ENCODE peak calls at places on chromosomes 4 and X, in nine cellular contexts. One of them, this sample, is unnamed.

GRCh38 chrX:48938721-48939416 is 18.5 kb downstream of the OTUD5 start:
- DNase-seq in left lung: no peak
- DNase-seq in sciatic nerve: no peak
- DNase-seq in dorsolateral prefrontal cortex: no peak
- DNase-seq in Kasumi-1: no peak
- DNase-seq in right cardiac atrium: no peak
- DNase-seq in hepatocyte: no peak
- DNase-seq in cardiac muscle cell: no peak
- DNase-seq in retina: no peak
- DNase-seq in this sample: no peak

GRCh38 chr4:4913147-4913561 is 53.7 kb downstream of the MSX1 start:
- DNase-seq in sciatic nerve: peak; percentile 68
- DNase-seq in retina: no peak
- DNase-seq in left lung: no peak
- DNase-seq in right cardiac atrium: peak; percentile 61
- DNase-seq in Kasumi-1: no peak
- DNase-seq in hepatocyte: no peak
- DNase-seq in dorsolateral prefrontal cortex: no peak
- DNase-seq in cardiac muscle cell: no peak
- DNase-seq in this sample: no peak

GRCh38 chr4:17027495-17027894 is 129.1 kb upstream of the LDB2 start:
- DNase-seq in hepatocyte: no peak
- DNase-seq in cardiac muscle cell: peak; percentile 97
- DNase-seq in Kasumi-1: no peak
- DNase-seq in dorsolateral prefrontal cortex: no peak
- DNase-seq in sciatic nerve: no peak
- DNase-seq in retina: no peak
- DNase-seq in left lung: no peak
- DNase-seq in right cardiac atrium: no peak
- DNase-seq in this sample: no peak

GRCh38 chrX:1448793-1449580 is 3.7 kb downstream of the ASMTL start:
- DNase-seq in Kasumi-1: no peak
- DNase-seq in cardiac muscle cell: no peak
- DNase-seq in retina: no peak
- DNase-seq in hepatocyte: no peak
- DNase-seq in left lung: peak; percentile 19
- DNase-seq in dorsolateral prefrontal cortex: peak; percentile 4
- DNase-seq in sciatic nerve: peak; percentile 41
- DNase-seq in right cardiac atrium: no peak
- DNase-seq in this sample: no peak

GRCh38 chr4:151226004-151226932 is 50.7 kb upstream of the PRSS48 start:
- DNase-seq in right cardiac atrium: no peak
- DNase-seq in cardiac muscle cell: peak; percentile 89
- DNase-seq in dorsolateral prefrontal cortex: no peak
- DNase-seq in left lung: no peak
- DNase-seq in Kasumi-1: no peak
- DNase-seq in sciatic nerve: no peak
- DNase-seq in hepatocyte: peak; percentile 46
- DNase-seq in retina: no peak
- DNase-seq in this sample: no peak

GRCh38 chr4:77538574-77539157 is 67.0 kb upstream of the CXCL13 start:
- DNase-seq in sciatic nerve: no peak
- DNase-seq in right cardiac atrium: no peak
- DNase-seq in dorsolateral prefrontal cortex: no peak
- DNase-seq in hepatocyte: peak; percentile 36
- DNase-seq in retina: no peak
- DNase-seq in left lung: peak; percentile 34
- DNase-seq in cardiac muscle cell: peak; percentile 75
- DNase-seq in Kasumi-1: no peak
- DNase-seq in this sample: no peak

GRCh38 chr4:98605216-98605615 is 53.2 kb downstream of the TSPAN5 start:
- DNase-seq in hepatocyte: no peak
- DNase-seq in Kasumi-1: no peak
- DNase-seq in dorsolateral prefrontal cortex: no peak
- DNase-seq in left lung: no peak
- DNase-seq in right cardiac atrium: no peak
- DNase-seq in cardiac muscle cell: peak; percentile 27
- DNase-seq in retina: no peak
- DNase-seq in sciatic nerve: no peak
- DNase-seq in this sample: no peak

GRCh38 chr4:162017863-162018262 is 145.9 kb downstream of the FSTL5 start:
- DNase-seq in retina: no peak
- DNase-seq in hepatocyte: no peak
- DNase-seq in cardiac muscle cell: no peak
- DNase-seq in dorsolateral prefrontal cortex: no peak
- DNase-seq in sciatic nerve: no peak
- DNase-seq in right cardiac atrium: no peak
- DNase-seq in Kasumi-1: no peak
- DNase-seq in left lung: no peak
- DNase-seq in this sample: no peak

GRCh38 chrX:103256651-103257050 is 1.7 kb upstream of the TCEAL8 start:
- DNase-seq in cardiac muscle cell: no peak
- DNase-seq in retina: no peak
- DNase-seq in hepatocyte: no peak
- DNase-seq in dorsolateral prefrontal cortex: no peak
- DNase-seq in sciatic nerve: no peak
- DNase-seq in left lung: no peak
- DNase-seq in right cardiac atrium: no peak
- DNase-seq in Kasumi-1: no peak
- DNase-seq in this sample: no peak

GRCh38 chrX:13074297-13075262 is 30.2 kb upstream of the FAM9C start:
- DNase-seq in Kasumi-1: no peak
- DNase-seq in left lung: no peak
- DNase-seq in hepatocyte: no peak
- DNase-seq in right cardiac atrium: no peak
- DNase-seq in cardiac muscle cell: no peak
- DNase-seq in sciatic nerve: no peak
- DNase-seq in retina: no peak
- DNase-seq in dorsolateral prefrontal cortex: no peak
- DNase-seq in this sample: no peak

GRCh38 chrX:1491851-1492349 is 39.2 kb upstream of the ASMTL start:
- DNase-seq in left lung: no peak
- DNase-seq in cardiac muscle cell: peak; percentile 20
- DNase-seq in Kasumi-1: no peak
- DNase-seq in sciatic nerve: no peak
- DNase-seq in hepatocyte: no peak
- DNase-seq in retina: peak; percentile 18
- DNase-seq in dorsolateral prefrontal cortex: peak; percentile 7
- DNase-seq in right cardiac atrium: no peak
- DNase-seq in this sample: no peak

GRCh38 chr4:40750461-40751258 is 905 bp downstream of the NSUN7 start:
- DNase-seq in right cardiac atrium: no peak
- DNase-seq in left lung: no peak
- DNase-seq in dorsolateral prefrontal cortex: no peak
- DNase-seq in cardiac muscle cell: peak; percentile 14
- DNase-seq in hepatocyte: peak; percentile 34
- DNase-seq in retina: no peak
- DNase-seq in sciatic nerve: no peak
- DNase-seq in Kasumi-1: no peak
- DNase-seq in this sample: no peak

GRCh38 chr4:5371415-5372190 is 320.3 kb downstream of the STK32B start:
- DNase-seq in hepatocyte: no peak
- DNase-seq in left lung: no peak
- DNase-seq in sciatic nerve: no peak
- DNase-seq in cardiac muscle cell: no peak
- DNase-seq in retina: no peak
- DNase-seq in right cardiac atrium: no peak
- DNase-seq in Kasumi-1: no peak
- DNase-seq in dorsolateral prefrontal cortex: no peak
- DNase-seq in this sample: no peak

GRCh38 chr4:101807351-101807750 is 16.8 kb downstream of the BANK1 start:
- DNase-seq in right cardiac atrium: no peak
- DNase-seq in left lung: no peak
- DNase-seq in cardiac muscle cell: no peak
- DNase-seq in dorsolateral prefrontal cortex: no peak
- DNase-seq in Kasumi-1: no peak
- DNase-seq in hepatocyte: no peak
- DNase-seq in sciatic nerve: no peak
- DNase-seq in retina: no peak
- DNase-seq in this sample: no peak